ENCODE peak calls at places on chromosomes 3 and 15, in ten cellular contexts. One of them, this sample, is unnamed. For H3K27me3, the result is how much of the 10 kb centered on the place peaks cover.

GRCh38 chr3:193788189-193788946 is 195.4 kb downstream of the OPA1 start:
- DNase-seq in heart left ventricle: peak
- DNase-seq in endothelial cell of umbilical vein: peak
- DNase-seq in Panc1: no peak
- DNase-seq in brain microvascular endothelial cell: peak
- DNase-seq in IMR-90: peak
- DNase-seq in GM23338: peak
- DNase-seq in HL-60: no peak
- DNase-seq in lower lobe of right lung: peak
- DNase-seq in body of pancreas: peak
- DNase-seq in this sample: peak

GRCh38 chr15:34754171-34754580 is 622 bp downstream of the GJD2 start:
- DNase-seq in heart left ventricle: no peak
- DNase-seq in endothelial cell of umbilical vein: no peak
- DNase-seq in Panc1: no peak
- DNase-seq in brain microvascular endothelial cell: no peak
- DNase-seq in IMR-90: no peak
- DNase-seq in GM23338: peak
- DNase-seq in HL-60: no peak
- DNase-seq in lower lobe of right lung: no peak
- DNase-seq in body of pancreas: no peak
- DNase-seq in this sample: no peak

GRCh38 chr3:119146578-119147375 is 812 bp downstream of the TEX55 start:
- DNase-seq in heart left ventricle: no peak
- DNase-seq in endothelial cell of umbilical vein: no peak
- DNase-seq in Panc1: no peak
- DNase-seq in brain microvascular endothelial cell: no peak
- DNase-seq in IMR-90: no peak
- DNase-seq in GM23338: no peak
- DNase-seq in HL-60: no peak
- DNase-seq in lower lobe of right lung: no peak
- DNase-seq in body of pancreas: no peak
- DNase-seq in this sample: no peak

GRCh38 chr3:55893045-55893664 is 406.0 kb upstream of the WNT5A start:
- DNase-seq in heart left ventricle: no peak
- DNase-seq in endothelial cell of umbilical vein: peak
- DNase-seq in Panc1: no peak
- DNase-seq in brain microvascular endothelial cell: peak
- DNase-seq in IMR-90: peak
- DNase-seq in GM23338: no peak
- DNase-seq in HL-60: no peak
- DNase-seq in lower lobe of right lung: no peak
- DNase-seq in body of pancreas: no peak
- DNase-seq in this sample: peak

GRCh38 chr3:66413151-66413751 is 87.6 kb downstream of the LRIG1 start:
- DNase-seq in heart left ventricle: no peak
- DNase-seq in endothelial cell of umbilical vein: no peak
- DNase-seq in Panc1: no peak
- DNase-seq in brain microvascular endothelial cell: peak
- DNase-seq in IMR-90: peak
- DNase-seq in GM23338: no peak
- DNase-seq in HL-60: no peak
- DNase-seq in lower lobe of right lung: no peak
- DNase-seq in body of pancreas: no peak
- DNase-seq in this sample: peak

GRCh38 chr15:44657378-44657777 is 6.1 kb downstream of the SPG11 start:
- DNase-seq in heart left ventricle: no peak
- DNase-seq in endothelial cell of umbilical vein: no peak
- DNase-seq in Panc1: no peak
- DNase-seq in brain microvascular endothelial cell: no peak
- DNase-seq in IMR-90: no peak
- DNase-seq in GM23338: no peak
- DNase-seq in HL-60: no peak
- DNase-seq in lower lobe of right lung: no peak
- DNase-seq in body of pancreas: no peak
- DNase-seq in this sample: no peak

GRCh38 chr3:110881069-110881468 is 190.5 kb upstream of the NECTIN3 start:
- DNase-seq in heart left ventricle: peak
- DNase-seq in endothelial cell of umbilical vein: peak
- DNase-seq in Panc1: no peak
- DNase-seq in brain microvascular endothelial cell: peak
- DNase-seq in IMR-90: peak
- DNase-seq in GM23338: peak
- DNase-seq in HL-60: no peak
- DNase-seq in lower lobe of right lung: peak
- DNase-seq in body of pancreas: peak
- DNase-seq in this sample: peak

GRCh38 chr3:168878655-168879054 is 782.9 kb upstream of the GOLIM4 start:
- DNase-seq in heart left ventricle: no peak
- DNase-seq in endothelial cell of umbilical vein: peak
- DNase-seq in Panc1: no peak
- DNase-seq in brain microvascular endothelial cell: peak
- DNase-seq in IMR-90: peak
- DNase-seq in GM23338: no peak
- DNase-seq in HL-60: no peak
- DNase-seq in lower lobe of right lung: no peak
- DNase-seq in body of pancreas: no peak
- DNase-seq in this sample: peak

GRCh38 chr3:10389341-10389740 is 68.4 kb upstream of the SEC13 start:
- DNase-seq in heart left ventricle: no peak
- DNase-seq in endothelial cell of umbilical vein: no peak
- DNase-seq in Panc1: no peak
- DNase-seq in brain microvascular endothelial cell: no peak
- DNase-seq in IMR-90: no peak
- DNase-seq in GM23338: no peak
- DNase-seq in HL-60: no peak
- DNase-seq in lower lobe of right lung: no peak
- DNase-seq in body of pancreas: no peak
- DNase-seq in this sample: no peak

GRCh38 chr3:194364314-194364651 is 5.3 kb downstream of the LRRC15 start:
- DNase-seq in heart left ventricle: no peak
- DNase-seq in endothelial cell of umbilical vein: no peak
- DNase-seq in Panc1: no peak
- DNase-seq in brain microvascular endothelial cell: no peak
- DNase-seq in IMR-90: no peak
- DNase-seq in GM23338: no peak
- DNase-seq in HL-60: no peak
- DNase-seq in lower lobe of right lung: no peak
- DNase-seq in body of pancreas: no peak
- DNase-seq in this sample: no peak

GRCh38 chr15:51096976-51097375 is 2.3 kb upstream of the TNFAIP8L3 start:
- DNase-seq in heart left ventricle: no peak
- DNase-seq in endothelial cell of umbilical vein: peak
- DNase-seq in Panc1: no peak
- DNase-seq in brain microvascular endothelial cell: no peak
- DNase-seq in IMR-90: no peak
- DNase-seq in GM23338: no peak
- DNase-seq in HL-60: no peak
- DNase-seq in lower lobe of right lung: no peak
- DNase-seq in body of pancreas: no peak
- DNase-seq in this sample: no peak
- H3K27me3 ChIP-seq in heart left ventricle: under half
- H3K27me3 ChIP-seq in endothelial cell of umbilical vein: under half
- H3K27me3 ChIP-seq in Panc1: under half
- H3K27me3 ChIP-seq in brain microvascular endothelial cell: under half
- H3K27me3 ChIP-seq in IMR-90: half or more
- H3K27me3 ChIP-seq in GM23338: half or more
- H3K27me3 ChIP-seq in HL-60: under half
- H3K27me3 ChIP-seq in lower lobe of right lung: under half
- H3K27me3 ChIP-seq in body of pancreas: under half
- H3K27me3 ChIP-seq in this sample: under half

DNA sequence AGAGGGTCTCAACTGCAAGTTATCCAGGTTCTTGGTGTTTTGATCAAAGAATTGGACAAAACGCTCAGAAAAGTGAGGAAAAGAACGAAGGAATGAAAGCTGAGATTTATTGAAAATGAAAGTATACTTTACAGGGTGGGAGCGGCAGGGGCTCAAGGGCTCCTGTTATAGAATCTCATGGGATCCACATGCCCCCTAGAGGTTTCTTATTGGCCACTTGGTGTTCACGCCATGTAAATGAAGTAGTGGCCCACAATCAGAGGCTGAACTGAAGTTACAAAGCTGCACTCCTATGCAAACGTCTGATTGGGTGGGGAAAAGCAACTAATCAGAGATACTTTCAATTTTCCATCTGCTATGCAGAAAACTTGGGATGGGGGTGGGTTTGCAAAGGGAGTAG is 216.7 kb downstream of the PTPRG start:
- DNase-seq in heart left ventricle: no peak
- DNase-seq in endothelial cell of umbilical vein: no peak
- DNase-seq in Panc1: no peak
- DNase-seq in brain microvascular endothelial cell: no peak
- DNase-seq in IMR-90: no peak
- DNase-seq in GM23338: peak
- DNase-seq in HL-60: no peak
- DNase-seq in lower lobe of right lung: no peak
- DNase-seq in body of pancreas: no peak
- DNase-seq in this sample: no peak
- TF ChIP-seq CTCF in heart left ventricle: no peak
- TF ChIP-seq CTCF in endothelial cell of umbilical vein: no peak
- TF ChIP-seq CTCF in Panc1: no peak
- TF ChIP-seq CTCF in brain microvascular endothelial cell: no peak
- TF ChIP-seq CTCF in IMR-90: no peak
- TF ChIP-seq CTCF in GM23338: peak
- TF ChIP-seq CTCF in HL-60: no peak
- TF ChIP-seq CTCF in lower lobe of right lung: no peak
- TF ChIP-seq CTCF in body of pancreas: no peak
- TF ChIP-seq CTCF in this sample: no peak

DNA sequence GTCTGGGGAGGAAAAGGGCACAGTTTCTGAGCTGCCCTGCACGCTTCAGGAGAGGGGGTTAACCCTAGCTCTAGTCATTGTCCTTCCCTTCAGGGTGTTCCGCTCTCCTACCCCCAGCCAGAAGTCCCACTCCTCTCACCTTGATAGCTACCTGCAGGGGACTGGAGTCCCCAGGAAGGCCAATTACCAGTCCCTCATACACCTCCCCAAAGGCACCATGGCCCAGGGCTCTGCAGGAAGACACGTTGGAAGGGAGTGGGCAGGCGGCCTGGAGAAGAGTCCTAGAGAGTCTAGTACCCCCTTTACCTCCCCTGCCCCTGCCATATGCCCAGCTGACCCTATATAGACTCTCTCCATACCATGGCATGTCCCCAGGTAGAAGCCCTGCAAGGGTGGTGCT is 7.9 kb downstream of the LTK start:
- DNase-seq in heart left ventricle: no peak
- DNase-seq in endothelial cell of umbilical vein: no peak
- DNase-seq in Panc1: no peak
- DNase-seq in brain microvascular endothelial cell: no peak
- DNase-seq in IMR-90: no peak
- DNase-seq in GM23338: no peak
- DNase-seq in HL-60: no peak
- DNase-seq in lower lobe of right lung: no peak
- DNase-seq in body of pancreas: no peak
- DNase-seq in this sample: no peak
- H3K27me3 ChIP-seq in heart left ventricle: under half
- H3K27me3 ChIP-seq in endothelial cell of umbilical vein: under half
- H3K27me3 ChIP-seq in Panc1: under half
- H3K27me3 ChIP-seq in brain microvascular endothelial cell: under half
- H3K27me3 ChIP-seq in IMR-90: under half
- H3K27me3 ChIP-seq in GM23338: half or more
- H3K27me3 ChIP-seq in HL-60: under half
- H3K27me3 ChIP-seq in lower lobe of right lung: under half
- H3K27me3 ChIP-seq in body of pancreas: under half
- H3K27me3 ChIP-seq in this sample: under half

DNA sequence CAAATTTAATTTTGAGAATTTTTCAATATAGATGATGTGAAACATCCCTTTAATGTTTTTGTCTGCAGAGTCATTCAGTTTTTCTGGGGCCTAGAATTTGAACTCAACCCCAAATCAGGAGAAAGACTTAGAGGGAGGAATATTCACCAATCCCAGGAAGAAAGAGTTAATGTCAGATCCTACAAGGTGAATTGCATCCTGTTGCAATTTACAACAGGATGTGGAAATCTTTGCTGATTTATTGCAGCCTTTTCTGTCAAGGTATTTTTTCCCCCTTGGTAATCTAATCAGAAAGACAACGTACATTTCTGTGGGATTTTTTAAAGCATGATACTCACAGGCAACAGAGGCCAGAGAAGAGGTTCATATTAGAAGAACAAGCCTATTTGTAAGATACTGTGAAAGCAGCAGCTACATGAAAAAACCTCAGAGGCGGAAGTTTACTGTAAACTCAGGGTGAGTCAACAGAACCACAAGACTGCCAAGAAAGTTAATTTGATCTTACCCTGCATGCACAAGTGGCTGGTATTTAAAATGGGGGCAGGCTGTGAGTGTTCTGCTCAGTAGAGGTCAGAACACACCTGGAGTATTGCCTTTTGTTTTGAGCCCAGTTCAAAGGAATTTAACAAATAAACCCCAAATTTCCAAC is 531.8 kb downstream of the AGBL1 start:
- DNase-seq in heart left ventricle: no peak
- DNase-seq in endothelial cell of umbilical vein: no peak
- DNase-seq in Panc1: peak
- DNase-seq in brain microvascular endothelial cell: no peak
- DNase-seq in IMR-90: no peak
- DNase-seq in GM23338: peak
- DNase-seq in HL-60: no peak
- DNase-seq in lower lobe of right lung: no peak
- DNase-seq in body of pancreas: no peak
- DNase-seq in this sample: peak
- TF ChIP-seq CTCF in heart left ventricle: no peak
- TF ChIP-seq CTCF in endothelial cell of umbilical vein: no peak
- TF ChIP-seq CTCF in Panc1: no peak
- TF ChIP-seq CTCF in brain microvascular endothelial cell: no peak
- TF ChIP-seq CTCF in IMR-90: no peak
- TF ChIP-seq CTCF in GM23338: no peak
- TF ChIP-seq CTCF in HL-60: no peak
- TF ChIP-seq CTCF in lower lobe of right lung: no peak
- TF ChIP-seq CTCF in body of pancreas: no peak
- TF ChIP-seq CTCF in this sample: no peak

This sample was measured in bronchial epithelial cell.